ENCODE peak calls at places on chromosomes 4 and X, in nine cellular contexts. F is K562, Y is hepatocyte, X is HFF-Myc, Q is IMR-90, K is AG10803, W is HepG2, T is astrocyte, O is esophagus squamous epithelium. C is an unnamed sample.

GRCh38 chrX:77979870-77980269 is 10.4 kb upstream of the PGAM4 start:
- DNase-seq in F (no peak), Y (no peak), X (no peak), Q (no peak), K (no peak), W (no peak), T (no peak), O (no peak), C (no peak)

GRCh38 chrX:133188631-133189030 is 29.5 kb downstream of the TFDP3 start:
- DNase-seq in F (no peak), Y (no peak), X (no peak), Q (no peak), K (no peak), W (no peak), T (no peak), O (no peak), C (no peak)

GRCh38 chr4:18366136-18366535 is 344.6 kb upstream of the LCORL start:
- DNase-seq in F (no peak), Y (no peak), X (no peak), Q (no peak), K (no peak), W (no peak), T (no peak), O (no peak), C (no peak)

GRCh38 chrX:784829-785228 is 154.2 kb downstream of the SHOX start:
- DNase-seq in F (no peak), Y (no peak), X (no peak), Q (no peak), K (no peak), W (no peak), T (no peak), O (no peak), C (no peak)

GRCh38 chr4:122776916-122777315 is 44.4 kb downstream of the BBS12 start:
- DNase-seq in F (no peak), Y (no peak), X (no peak), Q (no peak), K (no peak), W (no peak), T (no peak), O (no peak), C (peak)

GRCh38 chr4:134024251-134024650 is 177.3 kb downstream of the PABPC4L start:
- DNase-seq in F (no peak), Y (peak), X (no peak), Q (no peak), K (no peak), W (peak), T (peak), O (no peak), C (peak)

GRCh38 chr4:26082565-26082964 is 168.5 kb downstream of the SMIM20 start:
- DNase-seq in F (no peak), Y (no peak), X (no peak), Q (no peak), K (no peak), W (no peak), T (no peak), O (no peak), C (no peak)

GRCh38 chr4:1762264-1763010 is 30.7 kb upstream of the FGFR3 start:
- DNase-seq in F (no peak), Y (no peak), X (no peak), Q (no peak), K (no peak), W (no peak), T (no peak), O (no peak), C (no peak)

GRCh38 chr4:155604718-155605601 is 61.7 kb upstream of the GUCY1A1 start:
- DNase-seq in F (no peak), Y (no peak), X (peak), Q (peak), K (peak), W (no peak), T (peak), O (no peak), C (peak)

GRCh38 chr4:83386931-83387897 is 52.6 kb upstream of the HPSE start:
- DNase-seq in F (no peak), Y (no peak), X (no peak), Q (no peak), K (no peak), W (no peak), T (no peak), O (no peak), C (peak)

GRCh38 chr4:7842384-7843279 is 97.0 kb downstream of the AFAP1 start:
- DNase-seq in F (no peak), Y (peak), X (peak), Q (peak), K (peak), W (no peak), T (peak), O (no peak), C (peak)

GRCh38 chr4:113209652-113210320 is 160.3 kb downstream of the ANK2 start:
- DNase-seq in F (no peak), Y (no peak), X (no peak), Q (peak), K (no peak), W (no peak), T (no peak), O (no peak), C (no peak)

GRCh38 chr4:158015241-158015640 is 157.6 kb downstream of the GASK1B start:
- DNase-seq in F (no peak), Y (no peak), X (no peak), Q (peak), K (peak), W (no peak), T (peak), O (no peak), C (peak)

GRCh38 chr4:148026022-148026421 is 294.1 kb downstream of the ARHGAP10 start:
- DNase-seq in F (no peak), Y (no peak), X (no peak), Q (peak), K (peak), W (no peak), T (peak), O (no peak), C (peak)

GRCh38 chr4:53974561-53974960 is 89.8 kb downstream of the CHIC2 start:
- DNase-seq in F (no peak), Y (no peak), X (no peak), Q (no peak), K (peak), W (no peak), T (peak), O (no peak), C (no peak)
- TF ChIP-seq CTCF in F (no peak), Y (no peak), X (no peak), Q (no peak), K (no peak), W (no peak), T (no peak), O (no peak), C (no peak)

GRCh38 chrX:66632473-66632872 is 6.4 kb downstream of the EDA2R start:
- DNase-seq in F (no peak), Y (no peak), X (no peak), Q (peak), K (peak), W (no peak), T (peak), O (no peak), C (peak)

GRCh38 chrX:66635360-66635759 is 3.5 kb downstream of the EDA2R start:
- DNase-seq in F (no peak), Y (peak), X (peak), Q (peak), K (peak), W (no peak), T (peak), O (no peak), C (peak)

GRCh38 chrX:66632986-66633385 is 5.9 kb downstream of the EDA2R start:
- DNase-seq in F (no peak), Y (no peak), X (no peak), Q (peak), K (peak), W (no peak), T (peak), O (no peak), C (no peak)

GRCh38 chrX:66634272-66634671 is 4.6 kb downstream of the EDA2R start:
- DNase-seq in F (no peak), Y (no peak), X (no peak), Q (peak), K (peak), W (no peak), T (peak), O (no peak), C (no peak)

GRCh38 chrX:66633541-66633940 is 5.3 kb downstream of the EDA2R start:
- DNase-seq in F (no peak), Y (no peak), X (no peak), Q (peak), K (peak), W (no peak), T (peak), O (no peak), C (peak)
- H3K4me3 ChIP-seq in F (no peak), Y (no peak), X (peak), Q (no peak), K (no peak), W (no peak), T (peak), O (no peak), C (no peak)

DNA sequence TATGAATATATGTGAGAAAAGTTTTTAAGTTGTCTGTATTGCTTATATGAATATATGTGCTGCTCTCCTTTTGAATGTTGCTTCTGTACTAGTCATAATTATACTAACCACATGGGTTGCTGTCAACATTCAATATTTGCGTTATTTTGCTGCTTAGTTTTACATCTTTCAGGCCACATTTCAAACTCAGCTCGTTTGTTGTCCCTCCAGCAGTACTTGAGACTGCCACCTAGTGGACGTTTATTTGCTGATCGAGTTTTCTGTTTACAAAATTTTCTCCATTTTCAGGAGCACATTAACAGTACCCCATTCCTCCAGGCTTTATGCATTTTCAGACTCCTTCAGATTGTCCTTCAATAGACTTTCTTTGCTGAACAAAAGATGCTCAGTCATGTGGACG is 75.8 kb downstream of the NUDT11 start:
- DNase-seq in F (peak), Y (peak), X (peak), Q (peak), K (peak), W (peak), T (peak), O (no peak), C (peak)
- TF ChIP-seq CTCF in F (peak), Y (peak), X (peak), Q (peak), K (peak), W (peak), T (peak), O (peak), C (peak)

DNA sequence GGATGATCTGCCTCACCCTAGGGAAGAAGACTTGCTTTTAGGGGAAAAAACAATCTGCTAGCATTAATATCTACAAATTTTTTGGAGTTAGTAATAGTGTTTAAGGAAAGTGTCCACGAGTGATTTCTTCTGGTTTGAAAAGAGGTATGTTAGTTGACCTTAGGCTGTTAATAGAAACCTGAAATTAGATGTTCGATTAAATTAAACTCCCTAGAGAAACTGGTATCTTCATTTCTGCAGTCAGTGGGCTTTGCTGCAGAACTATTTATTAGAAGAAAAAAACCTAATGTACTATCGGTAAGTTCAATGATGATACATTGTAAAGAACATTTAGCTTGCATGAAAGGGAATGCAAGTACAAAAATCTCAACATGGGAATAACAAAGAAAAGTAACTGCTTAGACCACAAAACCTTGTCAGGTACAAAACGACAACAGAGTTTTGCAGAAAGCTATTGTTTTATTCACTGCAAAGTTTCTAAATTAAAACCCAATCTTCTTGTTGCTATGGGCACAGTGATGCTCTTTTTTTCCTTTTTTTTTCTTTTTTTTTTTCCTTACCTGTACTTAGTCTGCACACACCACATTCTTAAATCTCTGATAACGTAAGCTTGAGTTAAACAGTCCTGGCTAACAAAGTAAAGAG is 2.0 kb downstream of the KLF3 start:
- DNase-seq in F (no peak), Y (no peak), X (no peak), Q (no peak), K (no peak), W (no peak), T (no peak), O (no peak), C (no peak)
- H3K4me3 ChIP-seq in F (peak), Y (peak), X (peak), Q (peak), K (peak), W (peak), T (peak), O (peak), C (peak)

DNA sequence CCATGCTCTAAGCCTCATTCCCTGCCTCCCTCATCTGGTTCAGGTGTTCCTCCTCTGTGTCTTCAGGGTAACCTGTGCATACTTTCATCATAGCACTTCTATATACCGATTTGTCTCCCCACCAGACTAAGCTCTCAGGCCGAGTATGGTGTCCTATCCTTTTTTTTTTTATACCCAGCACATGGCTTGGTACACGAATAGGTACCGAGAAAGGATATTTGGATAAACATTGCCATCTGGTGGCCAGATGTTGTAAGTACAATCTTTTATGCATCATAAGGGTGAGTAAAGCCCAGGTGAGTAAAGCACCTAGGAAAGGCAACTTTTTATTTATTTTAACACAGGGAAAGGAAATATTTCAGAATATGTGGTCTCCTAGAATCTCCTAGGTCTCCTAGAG is 68.4 kb downstream of the MID2 start:
- DNase-seq in F (peak), Y (peak), X (peak), Q (peak), K (peak), W (peak), T (peak), O (no peak), C (peak)
- TF ChIP-seq CTCF in F (peak), Y (peak), X (peak), Q (peak), K (peak), W (peak), T (peak), O (peak), C (peak)

DNA sequence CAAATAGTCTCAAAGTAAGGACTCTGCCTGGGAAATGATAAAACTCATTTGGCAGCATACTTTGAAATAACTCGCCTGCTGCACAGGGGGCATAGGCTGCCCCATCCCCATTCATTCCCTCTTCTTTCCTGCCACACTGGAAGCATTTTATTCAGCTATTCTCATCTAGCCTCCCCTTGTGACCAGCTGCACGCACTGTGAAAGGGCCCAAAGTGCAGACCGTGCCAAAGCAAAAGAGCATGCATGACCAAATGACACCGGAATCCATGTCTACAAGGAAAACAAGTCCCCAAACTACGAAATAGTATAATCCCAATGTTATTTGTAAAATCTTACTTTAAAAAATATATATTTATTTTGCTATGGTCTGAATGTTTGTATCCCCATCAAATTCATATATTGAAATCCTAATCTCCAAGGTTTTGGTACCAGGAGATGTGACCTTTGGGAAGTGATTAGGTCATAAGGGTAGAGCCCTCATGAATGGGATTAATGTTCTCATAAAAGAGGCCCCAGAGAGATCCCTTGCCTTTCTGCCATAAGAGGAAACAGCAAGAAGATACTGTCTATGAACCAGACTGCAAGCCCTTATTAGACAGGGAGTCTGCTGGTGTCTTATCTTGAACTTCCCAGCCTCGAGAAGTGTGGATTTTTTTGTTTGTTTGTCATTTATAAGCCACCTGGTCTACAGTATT is 77.3 kb upstream of the PRSS48 start:
- DNase-seq in F (no peak), Y (no peak), X (no peak), Q (no peak), K (peak), W (peak), T (no peak), O (no peak), C (no peak)
- H3K4me3 ChIP-seq in F (no peak), Y (no peak), X (no peak), Q (no peak), K (no peak), W (no peak), T (no peak), O (no peak), C (no peak)

DNA sequence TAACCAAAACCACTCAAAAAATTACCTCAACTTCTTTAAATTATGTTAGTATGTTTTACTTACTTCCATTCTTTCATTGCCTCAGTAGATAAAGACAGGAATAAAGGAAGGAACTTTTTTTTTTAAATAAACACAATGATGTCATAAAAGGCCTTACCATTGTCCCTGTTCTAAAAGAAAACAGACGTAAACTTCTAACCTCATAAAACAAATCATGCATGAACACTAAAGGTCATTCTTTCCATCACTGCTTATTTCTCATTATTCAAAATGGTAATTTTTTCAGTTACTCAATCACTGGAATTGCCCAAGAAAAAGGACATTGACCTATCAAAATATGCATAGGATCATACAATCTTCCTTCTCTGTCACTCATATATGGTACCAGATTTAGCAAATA is 32.2 kb upstream of the ARMCX2 start:
- DNase-seq in F (no peak), Y (no peak), X (no peak), Q (no peak), K (no peak), W (no peak), T (no peak), O (no peak), C (no peak)
- TF ChIP-seq CTCF in F (no peak), Y (no peak), X (no peak), Q (no peak), K (no peak), W (no peak), T (no peak), O (no peak), C (no peak)